ENCODE peak calls at places on chromosomes 5 and 9, in seven cellular contexts. One of them, this sample, is unnamed.

GRCh38 chr5:3200356-3200755 is 395.3 kb upstream of the IRX1 start:
- DNase-seq in endothelial cell: no peak
- DNase-seq in fibroblast of pulmonary artery: no peak
- DNase-seq in brain microvascular endothelial cell: no peak
- DNase-seq in choroid plexus epithelial cell: no peak
- DNase-seq in left lung: no peak
- DNase-seq in astrocyte of the spinal cord: no peak
- DNase-seq in this sample: no peak

GRCh38 chr9:131008909-131009618 is at the start of gene LAMC3:
- DNase-seq in left lung: no peak
- DNase-seq in astrocyte of the spinal cord: no peak
- DNase-seq in choroid plexus epithelial cell: no peak
- DNase-seq in fibroblast of pulmonary artery: no peak
- DNase-seq in brain microvascular endothelial cell: no peak
- DNase-seq in endothelial cell: peak
- DNase-seq in this sample: peak

GRCh38 chr5:13536921-13537320 is 407.6 kb downstream of the DNAH5 start:
- DNase-seq in fibroblast of pulmonary artery: no peak
- DNase-seq in choroid plexus epithelial cell: no peak
- DNase-seq in astrocyte of the spinal cord: no peak
- DNase-seq in brain microvascular endothelial cell: no peak
- DNase-seq in left lung: no peak
- DNase-seq in endothelial cell: no peak
- DNase-seq in this sample: no peak

GRCh38 chr9:114488398-114489129 is 16.7 kb downstream of the WHRN start:
- DNase-seq in brain microvascular endothelial cell: no peak
- DNase-seq in endothelial cell: no peak
- DNase-seq in choroid plexus epithelial cell: no peak
- DNase-seq in fibroblast of pulmonary artery: no peak
- DNase-seq in astrocyte of the spinal cord: no peak
- DNase-seq in left lung: no peak
- DNase-seq in this sample: no peak

GRCh38 chr9:129333613-129333960 is 155.5 kb upstream of the IER5L start:
- DNase-seq in left lung: peak
- DNase-seq in endothelial cell: no peak
- DNase-seq in brain microvascular endothelial cell: no peak
- DNase-seq in choroid plexus epithelial cell: no peak
- DNase-seq in fibroblast of pulmonary artery: no peak
- DNase-seq in astrocyte of the spinal cord: no peak
- DNase-seq in this sample: no peak

GRCh38 chr9:129278391-129279237 is 100.6 kb upstream of the IER5L start:
- DNase-seq in fibroblast of pulmonary artery: peak
- DNase-seq in brain microvascular endothelial cell: peak
- DNase-seq in endothelial cell: no peak
- DNase-seq in choroid plexus epithelial cell: peak
- DNase-seq in astrocyte of the spinal cord: peak
- DNase-seq in left lung: peak
- DNase-seq in this sample: no peak

GRCh38 chr5:82676663-82677062 is 398.5 kb upstream of the RPS23 start:
- DNase-seq in astrocyte of the spinal cord: no peak
- DNase-seq in left lung: no peak
- DNase-seq in endothelial cell: no peak
- DNase-seq in brain microvascular endothelial cell: no peak
- DNase-seq in choroid plexus epithelial cell: no peak
- DNase-seq in fibroblast of pulmonary artery: no peak
- DNase-seq in this sample: no peak

GRCh38 chr9:3879315-3879714 is 353.5 kb upstream of the RFX3 start:
- DNase-seq in endothelial cell: no peak
- DNase-seq in choroid plexus epithelial cell: no peak
- DNase-seq in left lung: no peak
- DNase-seq in fibroblast of pulmonary artery: no peak
- DNase-seq in astrocyte of the spinal cord: no peak
- DNase-seq in brain microvascular endothelial cell: no peak
- DNase-seq in this sample: no peak

GRCh38 chr5:178385472-178385853 is 152.9 kb upstream of the PHYKPL start:
- DNase-seq in fibroblast of pulmonary artery: no peak
- DNase-seq in brain microvascular endothelial cell: peak
- DNase-seq in astrocyte of the spinal cord: no peak
- DNase-seq in left lung: no peak
- DNase-seq in choroid plexus epithelial cell: no peak
- DNase-seq in endothelial cell: no peak
- DNase-seq in this sample: no peak

GRCh38 chr9:4662989-4663792 is 1.1 kb downstream of the PLPP6 start:
- DNase-seq in brain microvascular endothelial cell: no peak
- DNase-seq in astrocyte of the spinal cord: no peak
- DNase-seq in fibroblast of pulmonary artery: no peak
- DNase-seq in choroid plexus epithelial cell: no peak
- DNase-seq in left lung: no peak
- DNase-seq in endothelial cell: no peak
- DNase-seq in this sample: no peak

GRCh38 chr5:1001406-1002270 is 7.0 kb upstream of the NKD2 start:
- DNase-seq in left lung: peak
- DNase-seq in astrocyte of the spinal cord: no peak
- DNase-seq in endothelial cell: peak
- DNase-seq in fibroblast of pulmonary artery: no peak
- DNase-seq in choroid plexus epithelial cell: no peak
- DNase-seq in brain microvascular endothelial cell: no peak
- DNase-seq in this sample: no peak

GRCh38 chr9:98263482-98264357 is 8.3 kb upstream of the TBC1D2 start:
- DNase-seq in fibroblast of pulmonary artery: peak
- DNase-seq in choroid plexus epithelial cell: peak
- DNase-seq in endothelial cell: peak
- DNase-seq in brain microvascular endothelial cell: peak
- DNase-seq in left lung: peak
- DNase-seq in astrocyte of the spinal cord: peak
- DNase-seq in this sample: peak

GRCh38 chr5:145681686-145682085 is 153.5 kb downstream of the PRELID2 start:
- DNase-seq in endothelial cell: peak
- DNase-seq in left lung: no peak
- DNase-seq in fibroblast of pulmonary artery: peak
- DNase-seq in choroid plexus epithelial cell: peak
- DNase-seq in brain microvascular endothelial cell: peak
- DNase-seq in astrocyte of the spinal cord: peak
- DNase-seq in this sample: peak

GRCh38 chr5:181187500-181188213 is 17.3 kb downstream of the TRIM7 start:
- DNase-seq in brain microvascular endothelial cell: peak
- DNase-seq in fibroblast of pulmonary artery: peak
- DNase-seq in left lung: peak
- DNase-seq in endothelial cell: peak
- DNase-seq in choroid plexus epithelial cell: peak
- DNase-seq in astrocyte of the spinal cord: peak
- DNase-seq in this sample: peak

GRCh38 chr9:8924529-8924928 is 1125.0 kb upstream of the DMAC1 start:
- DNase-seq in brain microvascular endothelial cell: no peak
- DNase-seq in fibroblast of pulmonary artery: no peak
- DNase-seq in choroid plexus epithelial cell: no peak
- DNase-seq in left lung: no peak
- DNase-seq in endothelial cell: no peak
- DNase-seq in astrocyte of the spinal cord: peak
- DNase-seq in this sample: no peak

GRCh38 chr5:39419830-39420229 is 5.0 kb downstream of the DAB2 start:
- DNase-seq in choroid plexus epithelial cell: no peak
- DNase-seq in fibroblast of pulmonary artery: no peak
- DNase-seq in endothelial cell: no peak
- DNase-seq in brain microvascular endothelial cell: no peak
- DNase-seq in astrocyte of the spinal cord: no peak
- DNase-seq in left lung: no peak
- DNase-seq in this sample: no peak

DNA sequence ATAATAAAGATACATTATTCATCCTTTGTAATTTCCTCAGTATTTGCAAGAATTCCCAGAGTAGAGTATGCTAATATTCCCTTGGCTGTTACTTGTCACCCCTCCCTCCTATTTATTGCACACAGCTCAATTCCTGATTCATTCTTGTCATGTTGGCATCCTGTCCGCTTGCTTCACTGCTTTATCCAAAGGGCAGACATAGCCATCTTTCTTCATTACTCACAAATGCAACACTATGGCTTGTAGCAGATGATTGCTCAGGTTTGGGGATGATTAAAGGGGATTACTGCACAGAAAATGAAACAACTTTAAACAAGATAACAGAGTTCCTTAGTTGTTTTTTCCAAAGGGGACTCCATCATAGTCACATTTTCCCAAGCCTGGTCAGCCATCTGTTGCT is 1.2 kb upstream of the IL33 start:
- DNase-seq in left lung: no peak
- DNase-seq in brain microvascular endothelial cell: no peak
- DNase-seq in endothelial cell: no peak
- DNase-seq in astrocyte of the spinal cord: no peak
- DNase-seq in choroid plexus epithelial cell: no peak
- DNase-seq in fibroblast of pulmonary artery: peak
- DNase-seq in this sample: no peak
- TF ChIP-seq CTCF in left lung: no peak
- TF ChIP-seq CTCF in brain microvascular endothelial cell: no peak
- TF ChIP-seq CTCF in endothelial cell: no peak
- TF ChIP-seq CTCF in astrocyte of the spinal cord: no peak
- TF ChIP-seq CTCF in choroid plexus epithelial cell: no peak
- TF ChIP-seq CTCF in fibroblast of pulmonary artery: no peak
- TF ChIP-seq CTCF in this sample: no peak

GRCh38 chr5:133978943-133979342 is 10.5 kb upstream of the C5orf15 start:
- DNase-seq in endothelial cell: no peak
- DNase-seq in left lung: no peak
- DNase-seq in brain microvascular endothelial cell: no peak
- DNase-seq in choroid plexus epithelial cell: no peak
- DNase-seq in fibroblast of pulmonary artery: no peak
- DNase-seq in astrocyte of the spinal cord: no peak
- DNase-seq in this sample: no peak

GRCh38 chr5:133977858-133978257 is 9.4 kb upstream of the C5orf15 start:
- DNase-seq in choroid plexus epithelial cell: peak
- DNase-seq in astrocyte of the spinal cord: peak
- DNase-seq in brain microvascular endothelial cell: peak
- DNase-seq in endothelial cell: no peak
- DNase-seq in left lung: no peak
- DNase-seq in fibroblast of pulmonary artery: peak
- DNase-seq in this sample: no peak

GRCh38 chr5:133980652-133981051 is 12.2 kb upstream of the C5orf15 start:
- DNase-seq in endothelial cell: no peak
- DNase-seq in fibroblast of pulmonary artery: no peak
- DNase-seq in choroid plexus epithelial cell: no peak
- DNase-seq in astrocyte of the spinal cord: no peak
- DNase-seq in brain microvascular endothelial cell: no peak
- DNase-seq in left lung: no peak
- DNase-seq in this sample: no peak

GRCh38 chr5:133983674-133984073 is 15.2 kb upstream of the C5orf15 start:
- DNase-seq in astrocyte of the spinal cord: no peak
- DNase-seq in fibroblast of pulmonary artery: no peak
- DNase-seq in brain microvascular endothelial cell: no peak
- DNase-seq in choroid plexus epithelial cell: no peak
- DNase-seq in left lung: no peak
- DNase-seq in endothelial cell: no peak
- DNase-seq in this sample: no peak

GRCh38 chr5:133981714-133982113 is 13.3 kb upstream of the C5orf15 start:
- DNase-seq in brain microvascular endothelial cell: no peak
- DNase-seq in fibroblast of pulmonary artery: no peak
- DNase-seq in left lung: no peak
- DNase-seq in astrocyte of the spinal cord: no peak
- DNase-seq in choroid plexus epithelial cell: no peak
- DNase-seq in endothelial cell: no peak
- DNase-seq in this sample: no peak
- TF ChIP-seq CTCF in brain microvascular endothelial cell: peak
- TF ChIP-seq CTCF in fibroblast of pulmonary artery: no peak
- TF ChIP-seq CTCF in left lung: no peak
- TF ChIP-seq CTCF in astrocyte of the spinal cord: no peak
- TF ChIP-seq CTCF in choroid plexus epithelial cell: peak
- TF ChIP-seq CTCF in endothelial cell: no peak
- TF ChIP-seq CTCF in this sample: peak

DNA sequence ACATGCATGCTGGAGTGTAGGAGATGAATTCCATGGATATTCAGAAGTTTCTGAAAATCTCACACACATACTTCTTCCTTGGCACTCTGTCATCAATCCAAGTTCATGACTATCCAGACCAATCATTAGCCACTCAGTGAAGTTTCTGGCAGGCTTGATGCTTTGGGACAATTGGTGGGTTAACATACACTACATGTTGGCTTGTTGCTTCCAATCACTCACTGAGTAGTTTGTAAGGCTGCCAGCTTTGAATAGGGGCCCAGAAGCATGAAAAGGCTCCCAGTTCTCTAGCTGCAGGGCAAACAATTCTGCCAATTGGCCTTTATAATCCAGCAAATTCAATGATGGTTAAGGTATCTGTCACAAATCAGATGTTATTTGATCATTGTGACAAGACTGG is 147.5 kb downstream of the CEMIP2 start:
- DNase-seq in left lung: no peak
- DNase-seq in astrocyte of the spinal cord: no peak
- DNase-seq in fibroblast of pulmonary artery: no peak
- DNase-seq in brain microvascular endothelial cell: no peak
- DNase-seq in endothelial cell: no peak
- DNase-seq in choroid plexus epithelial cell: no peak
- DNase-seq in this sample: no peak
- TF ChIP-seq CTCF in left lung: no peak
- TF ChIP-seq CTCF in astrocyte of the spinal cord: no peak
- TF ChIP-seq CTCF in fibroblast of pulmonary artery: no peak
- TF ChIP-seq CTCF in brain microvascular endothelial cell: no peak
- TF ChIP-seq CTCF in endothelial cell: no peak
- TF ChIP-seq CTCF in choroid plexus epithelial cell: no peak
- TF ChIP-seq CTCF in this sample: no peak

GRCh38 chr5:76204713-76205112 is 121.5 kb downstream of the SV2C start:
- DNase-seq in brain microvascular endothelial cell: no peak
- DNase-seq in endothelial cell: peak
- DNase-seq in astrocyte of the spinal cord: no peak
- DNase-seq in left lung: no peak
- DNase-seq in fibroblast of pulmonary artery: no peak
- DNase-seq in choroid plexus epithelial cell: no peak
- DNase-seq in this sample: no peak

GRCh38 chr5:76204191-76204590 is 121.0 kb downstream of the SV2C start:
- DNase-seq in fibroblast of pulmonary artery: no peak
- DNase-seq in astrocyte of the spinal cord: no peak
- DNase-seq in endothelial cell: no peak
- DNase-seq in brain microvascular endothelial cell: no peak
- DNase-seq in left lung: no peak
- DNase-seq in choroid plexus epithelial cell: no peak
- DNase-seq in this sample: no peak

GRCh38 chr5:76210946-76211345 is 127.8 kb downstream of the SV2C start:
- DNase-seq in endothelial cell: no peak
- DNase-seq in choroid plexus epithelial cell: no peak
- DNase-seq in left lung: no peak
- DNase-seq in fibroblast of pulmonary artery: no peak
- DNase-seq in astrocyte of the spinal cord: no peak
- DNase-seq in brain microvascular endothelial cell: no peak
- DNase-seq in this sample: no peak

GRCh38 chr5:76207122-76207521 is 123.9 kb downstream of the SV2C start:
- DNase-seq in choroid plexus epithelial cell: no peak
- DNase-seq in endothelial cell: no peak
- DNase-seq in fibroblast of pulmonary artery: no peak
- DNase-seq in astrocyte of the spinal cord: no peak
- DNase-seq in left lung: no peak
- DNase-seq in brain microvascular endothelial cell: no peak
- DNase-seq in this sample: no peak

DNA sequence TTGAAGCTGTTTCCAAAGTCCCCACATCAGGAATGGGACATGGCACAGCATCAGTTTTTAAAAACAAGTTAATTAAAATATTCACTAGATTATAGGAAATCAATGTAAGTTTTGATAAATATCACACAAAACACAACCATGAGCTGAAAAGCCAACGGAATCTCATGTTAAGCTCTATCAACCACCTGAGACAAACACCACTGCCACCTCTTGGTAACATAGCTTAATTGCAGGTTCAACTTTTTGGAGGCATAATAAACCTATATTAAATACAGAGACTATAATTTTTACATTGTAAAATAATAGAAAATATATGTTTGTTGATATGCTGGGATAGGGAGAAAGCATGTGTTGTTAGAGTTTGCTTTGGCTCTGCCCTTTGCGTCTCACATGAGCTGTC is 126.1 kb downstream of the SV2C start:
- DNase-seq in left lung: no peak
- DNase-seq in endothelial cell: no peak
- DNase-seq in fibroblast of pulmonary artery: no peak
- DNase-seq in brain microvascular endothelial cell: no peak
- DNase-seq in choroid plexus epithelial cell: no peak
- DNase-seq in astrocyte of the spinal cord: no peak
- DNase-seq in this sample: no peak
- TF ChIP-seq CTCF in left lung: no peak
- TF ChIP-seq CTCF in endothelial cell: peak
- TF ChIP-seq CTCF in fibroblast of pulmonary artery: no peak
- TF ChIP-seq CTCF in brain microvascular endothelial cell: no peak
- TF ChIP-seq CTCF in choroid plexus epithelial cell: peak
- TF ChIP-seq CTCF in astrocyte of the spinal cord: no peak
- TF ChIP-seq CTCF in this sample: peak

This sample was measured in nephron progenitor cell.